ENCODE peak calls at places on chromosomes 5 and 9, in seven cellular contexts. U, L, T, P, C, G and Y are unnamed samples.

GRCh38 chr5:179484201-179484600 is 66.2 kb upstream of the RUFY1 start:
- DNase-seq in U (no peak), L (no peak), T (no peak), P (no peak), C (no peak), G (no peak), Y (no peak)

GRCh38 chr5:91419571-91420537 is 36.7 kb upstream of the ARRDC3 start:
- DNase-seq in U (peak), L (peak), T (no peak), P (peak), C (no peak), G (peak), Y (peak)

GRCh38 chr5:139565411-139566305 is 4.5 kb downstream of the UBE2D2 start:
- DNase-seq in U (no peak), L (no peak), T (peak), P (no peak), C (no peak), G (peak), Y (no peak)

GRCh38 chr5:54320256-54320655 is 9.9 kb upstream of the ARL15 start:
- DNase-seq in U (no peak), L (no peak), T (no peak), P (no peak), C (no peak), G (no peak), Y (no peak)

GRCh38 chr5:10162468-10162867 is 87.2 kb downstream of the ATPSCKMT start:
- DNase-seq in U (no peak), L (no peak), T (no peak), P (no peak), C (no peak), G (no peak), Y (no peak)

GRCh38 chr9:124488641-124489040 is 18.6 kb downstream of the NR5A1 start:
- DNase-seq in U (no peak), L (no peak), T (no peak), P (no peak), C (no peak), G (no peak), Y (no peak)

GRCh38 chr5:5881294-5881693 is 458.8 kb downstream of the ICE1 start:
- DNase-seq in U (no peak), L (peak), T (no peak), P (no peak), C (no peak), G (no peak), Y (peak)

GRCh38 chr5:142807378-142807911 is 37.3 kb downstream of the ARHGAP26 start:
- DNase-seq in U (no peak), L (no peak), T (no peak), P (no peak), C (no peak), G (no peak), Y (no peak)

GRCh38 chr5:174448662-174449061 is 275.7 kb upstream of the MSX2 start:
- DNase-seq in U (no peak), L (no peak), T (no peak), P (no peak), C (no peak), G (no peak), Y (no peak)

GRCh38 chr9:959105-959504 is 17.4 kb upstream of the DMRT3 start:
- DNase-seq in U (no peak), L (no peak), T (no peak), P (no peak), C (no peak), G (no peak), Y (no peak)

GRCh38 chr9:117074782-117075510 is 339.9 kb downstream of the ASTN2 start:
- DNase-seq in U (no peak), L (peak), T (no peak), P (no peak), C (no peak), G (no peak), Y (no peak)

GRCh38 chr9:14043491-14043890 is 270.4 kb downstream of the NFIB start:
- DNase-seq in U (no peak), L (no peak), T (no peak), P (peak), C (no peak), G (no peak), Y (no peak)

GRCh38 chr9:105088088-105088487 is 156.4 kb upstream of the SLC44A1 start:
- DNase-seq in U (no peak), L (no peak), T (no peak), P (no peak), C (no peak), G (no peak), Y (no peak)

GRCh38 chr5:20610650-20611049 is 622.6 kb upstream of the CDH18 start:
- DNase-seq in U (no peak), L (peak), T (no peak), P (no peak), C (no peak), G (no peak), Y (peak)

GRCh38 chr5:33174376-33174775 is 266.4 kb upstream of the TARS1 start:
- DNase-seq in U (no peak), L (no peak), T (no peak), P (no peak), C (no peak), G (no peak), Y (no peak)

GRCh38 chr5:111694183-111694582 is 62.8 kb downstream of the NREP start:
- DNase-seq in U (no peak), L (no peak), T (no peak), P (no peak), C (no peak), G (no peak), Y (no peak)

GRCh38 chr5:153601377-153601776 is 110.9 kb downstream of the GRIA1 start:
- DNase-seq in U (no peak), L (no peak), T (no peak), P (no peak), C (no peak), G (no peak), Y (no peak)

GRCh38 chr5:51279983-51280382 is 103.3 kb upstream of the ISL1 start:
- DNase-seq in U (no peak), L (peak), T (no peak), P (no peak), C (no peak), G (no peak), Y (no peak)

GRCh38 chr5:61817472-61818326 is 485.6 kb downstream of the ZSWIM6 start:
- DNase-seq in U (peak), L (peak), T (no peak), P (peak), C (peak), G (peak), Y (no peak)

GRCh38 chr5:9567039-9567438 is 21.2 kb upstream of the SEMA5A start:
- DNase-seq in U (no peak), L (no peak), T (no peak), P (no peak), C (no peak), G (no peak), Y (no peak)

GRCh38 chr5:133890308-133890707 is 78.1 kb downstream of the C5orf15 start:
- DNase-seq in U (no peak), L (no peak), T (no peak), P (no peak), C (no peak), G (no peak), Y (no peak)

GRCh38 chr5:140967226-140967893 is 1.1 kb downstream of the PCDHAC2 start:
- DNase-seq in U (no peak), L (no peak), T (no peak), P (no peak), C (no peak), G (no peak), Y (no peak)

GRCh38 chr5:53481354-53481886 is 991 bp downstream of the FST start:
- DNase-seq in U (no peak), L (no peak), T (no peak), P (no peak), C (no peak), G (peak), Y (no peak)

GRCh38 chr9:129887210-129888084 is 52.2 kb downstream of the USP20 start:
- DNase-seq in U (no peak), L (no peak), T (no peak), P (no peak), C (no peak), G (peak), Y (no peak)

GRCh38 chr9:6090811-6091210 is 75.4 kb upstream of the RANBP6 start:
- DNase-seq in U (no peak), L (no peak), T (no peak), P (no peak), C (no peak), G (no peak), Y (no peak)

GRCh38 chr5:138179277-138179857 is 455 bp downstream of the KIF20A start:
- DNase-seq in U (no peak), L (no peak), T (no peak), P (no peak), C (no peak), G (no peak), Y (no peak)

GRCh38 chr5:130549884-130550552 is 615.0 kb downstream of the HINT1 start:
- DNase-seq in U (no peak), L (no peak), T (no peak), P (peak), C (no peak), G (peak), Y (no peak)